ENCODE peak calls at places on chromosome 3, in five cellular contexts. J is H54; M is activated T-cell treated with anti-CD3 and anti-CD28 coated beads, Interleukin-2, amount 50 U/mL, for 72 hours; F is effector memory CD8-positive, alpha-beta T cell; O is stimulated activated CD8-positive, alpha-beta memory T cell treated with anti-CD3 and anti-CD28 coated beads, Interleukin-4, amount 100 ng/mL, for 4 hours. R is an unnamed sample.

GRCh38 chr3:37241880-37242279 is 67.5 kb upstream of the LRRFIP2 start:
- DNase-seq in M (no peak), O (no peak), J (no peak), F (no peak), R (no peak)

GRCh38 chr3:61954097-61954528 is 392.7 kb downstream of the PTPRG start:
- DNase-seq in M (no peak), F (no peak), O (no peak), J (no peak), R (no peak)

GRCh38 chr3:46006646-46007045 is 11.0 kb upstream of the FYCO1 start:
- DNase-seq in J (no peak), F (no peak), M (no peak), O (no peak), R (no peak)

GRCh38 chr3:185534511-185534910 is 17.9 kb downstream of the LIPH start:
- DNase-seq in M (no peak), F (no peak), O (no peak), J (no peak), R (no peak)

GRCh38 chr3:61358364-61358763 is 107.1 kb upstream of the FHIT start:
- DNase-seq in O (no peak), F (no peak), J (no peak), M (no peak), R (peak; percentile 40)

GRCh38 chr3:119562307-119562961 is 3.0 kb upstream of the CD80 start:
- DNase-seq in O (no peak), F (peak; percentile 29), M (peak; percentile 75), J (no peak), R (peak; percentile 69)

GRCh38 chr3:170767576-170767941 is 102.4 kb downstream of the RPL22L1 start:
- DNase-seq in O (no peak), M (no peak), J (no peak), F (no peak), R (no peak)

GRCh38 chr3:148150141-148150540 is 547.6 kb upstream of the AGTR1 start:
- DNase-seq in F (no peak), O (no peak), J (no peak), M (no peak), R (no peak)

GRCh38 chr3:128280466-128281455 is 127.5 kb downstream of the EEFSEC start:
- DNase-seq in M (no peak), F (no peak), O (no peak), J (no peak), R (no peak)

GRCh38 chr3:94616833-94617232 is 554.0 kb downstream of the NSUN3 start:
- DNase-seq in O (no peak), F (no peak), M (no peak), J (no peak), R (no peak)

GRCh38 chr3:99250821-99251355 is 349.4 kb upstream of the DCBLD2 start:
- DNase-seq in M (no peak), F (no peak), O (no peak), J (no peak), R (no peak)

GRCh38 chr3:188900421-188900941 is 271.3 kb upstream of the TPRG1 start:
- DNase-seq in O (no peak), J (peak; percentile 61), M (no peak), F (no peak), R (no peak)

GRCh38 chr3:4584537-4585249 is 91.5 kb downstream of the ITPR1 start:
- DNase-seq in M (peak; percentile 27), J (no peak), O (no peak), F (no peak), R (peak; percentile 39)

GRCh38 chr3:52396907-52397591 is 47.9 kb downstream of the SEMA3G start:
- DNase-seq in F (no peak), O (no peak), J (no peak), M (no peak), R (no peak)